ENCODE peak calls at places on chromosomes 4 and X, in five cellular contexts. L is mesenchymal stem cell, K is neuronal stem cell, A is IMR-90, M is mesendoderm. E is an unnamed sample.

GRCh38 chr4:168995537-168996295 is 14.3 kb downstream of the CBR4 start:
- DNase-seq in L (peak), K (no peak), A (peak), M (no peak), E (no peak)

GRCh38 chr4:11505225-11505971 is 76.7 kb upstream of the HS3ST1 start:
- DNase-seq in L (no peak), K (no peak), A (no peak), M (no peak), E (no peak)

GRCh38 chr4:149972407-149972806 is 105.8 kb upstream of the DCLK2 start:
- DNase-seq in L (no peak), K (no peak), A (peak), M (no peak), E (no peak)

GRCh38 chr4:54525602-54526001 is 132.2 kb upstream of the KIT start:
- DNase-seq in L (peak), K (no peak), A (peak), M (peak), E (no peak)

GRCh38 chr4:81452452-81453011 is 19.2 kb downstream of the RASGEF1B start:
- DNase-seq in L (no peak), K (no peak), A (peak), M (no peak), E (no peak)

GRCh38 chr4:100590308-100590707 is 72.5 kb upstream of the EMCN start:
- DNase-seq in L (peak), K (no peak), A (no peak), M (no peak), E (no peak)

GRCh38 chr4:100421356-100421978 is 96.4 kb downstream of the EMCN start:
- DNase-seq in L (peak), K (peak), A (peak), M (peak), E (no peak)

GRCh38 chrX:136747003-136747986 is 33.4 kb downstream of the ARHGEF6 start:
- DNase-seq in L (no peak), K (no peak), A (no peak), M (no peak), E (no peak)

GRCh38 chr4:123624959-123625358 is 228.4 kb downstream of the SPRY1 start:
- DNase-seq in L (no peak), K (no peak), A (no peak), M (no peak), E (no peak)

GRCh38 chr4:176789955-176790354 is 2.8 kb downstream of the VEGFC start:
- DNase-seq in L (peak), K (no peak), A (peak), M (peak), E (no peak)

GRCh38 chr4:142168181-142168580 is 531.8 kb downstream of the IL15 start:
- DNase-seq in L (no peak), K (no peak), A (no peak), M (no peak), E (no peak)

GRCh38 chr4:112526061-112526460 is 10.1 kb upstream of the NEUROG2 start:
- DNase-seq in L (no peak), K (no peak), A (peak), M (no peak), E (no peak)

GRCh38 chrX:100872161-100872560 is 2.0 kb downstream of the NOX1 start:
- DNase-seq in L (no peak), K (no peak), A (peak), M (no peak), E (no peak)

GRCh38 chrX:46620505-46620904 is 46.9 kb downstream of the CHST7 start:
- DNase-seq in L (no peak), K (no peak), A (no peak), M (no peak), E (no peak)

GRCh38 chr4:100695039-100695654 is 177.3 kb upstream of the EMCN start:
- DNase-seq in L (no peak), K (no peak), A (no peak), M (no peak), E (no peak)

GRCh38 chr4:112031712-112032328 is 113.4 kb upstream of the FAM241A start:
- DNase-seq in L (peak), K (peak), A (peak), M (peak), E (no peak)

DNA sequence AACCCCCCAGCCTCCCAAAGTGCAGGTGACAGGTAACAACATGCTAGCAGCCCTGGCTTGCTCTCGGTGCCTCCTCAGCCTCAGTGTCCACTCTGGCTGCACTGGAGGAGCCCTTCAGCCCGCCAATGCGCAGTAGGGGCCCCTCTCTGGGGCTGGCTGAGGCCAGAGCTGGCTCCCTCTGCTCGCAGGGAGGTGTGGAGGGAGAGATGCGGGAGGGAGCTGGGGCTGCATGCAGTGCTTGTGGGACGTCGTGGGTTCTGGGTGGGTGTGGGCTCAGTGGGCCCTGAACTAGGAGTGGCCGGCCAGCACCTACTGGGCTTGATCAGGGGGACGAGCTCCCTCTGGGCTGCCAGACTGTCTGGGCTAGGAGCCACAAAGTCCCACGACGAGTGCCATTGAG is 14.4 kb downstream of the C4orf46 start:
- DNase-seq in L (no peak), K (no peak), A (no peak), M (no peak), E (no peak)
- H2BK5ac ChIP-seq in L (no peak), K (no peak), A (no peak), M (no peak), E (no peak)

GRCh38 chrX:147776988-147777387 is 134.7 kb upstream of the FMR1 start:
- DNase-seq in L (no peak), K (no peak), A (no peak), M (no peak), E (no peak)
- H2BK120ac ChIP-seq in L (no peak), K (no peak), A (no peak), M (no peak), E (no peak)

DNA sequence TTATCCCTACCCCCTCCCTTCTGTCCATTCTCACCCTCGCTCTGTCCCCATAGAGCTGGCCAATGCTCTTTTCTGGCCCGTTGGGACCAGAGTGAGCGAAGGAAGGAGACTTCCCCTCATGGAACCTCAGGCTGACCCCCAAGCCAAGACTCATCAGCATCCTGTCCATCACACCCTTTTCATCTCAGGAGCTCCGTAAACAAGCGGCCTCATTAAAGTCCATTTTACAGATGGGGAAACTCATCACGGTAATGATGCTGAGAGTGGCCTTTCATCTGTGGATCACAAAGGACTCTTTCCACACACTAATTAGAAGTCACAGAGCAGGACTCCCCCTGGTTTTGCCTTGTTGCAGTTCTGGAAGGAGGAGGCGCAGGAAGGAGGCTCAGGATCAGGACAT is 67.4 kb upstream of the SLC34A2 start:
- DNase-seq in L (no peak), K (peak), A (no peak), M (no peak), E (no peak)
- H2BK5ac ChIP-seq in L (no peak), K (no peak), A (no peak), M (no peak), E (no peak)

GRCh38 chr4:120704529-120704928 is 218.0 kb downstream of the PRDM5 start:
- DNase-seq in L (no peak), K (no peak), A (no peak), M (no peak), E (no peak)

GRCh38 chr4:120714581-120714980 is 207.9 kb downstream of the PRDM5 start:
- DNase-seq in L (no peak), K (no peak), A (no peak), M (no peak), E (no peak)

DNA sequence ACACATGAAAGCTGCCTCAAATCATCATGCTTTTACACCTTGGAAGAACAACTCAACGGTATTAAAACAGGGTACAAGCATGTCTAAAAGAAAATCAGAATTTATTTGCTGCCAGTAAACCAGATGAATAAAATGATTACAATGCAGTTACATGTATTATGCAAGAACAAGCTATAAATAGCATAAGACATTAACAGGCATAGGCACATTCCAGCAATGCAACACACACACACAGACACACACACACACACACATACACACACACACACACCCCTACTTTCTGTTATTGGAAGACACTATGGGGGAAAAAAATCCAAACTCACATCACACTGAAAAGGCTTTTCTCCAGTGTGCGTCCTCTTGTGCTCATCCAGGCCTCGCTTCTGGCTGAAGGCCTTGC is 212.5 kb downstream of the PRDM5 start:
- DNase-seq in L (peak), K (no peak), A (peak), M (no peak), E (no peak)
- H2BK120ac ChIP-seq in L (no peak), K (no peak), A (no peak), M (no peak), E (no peak)

GRCh38 chr4:138939960-138940359 is 75.6 kb upstream of the NOCT start:
- DNase-seq in L (no peak), K (no peak), A (no peak), M (no peak), E (no peak)

GRCh38 chr4:138938371-138938699 is 77.2 kb upstream of the NOCT start:
- DNase-seq in L (peak), K (peak), A (peak), M (peak), E (no peak)

GRCh38 chr4:138941037-138941436 is 74.5 kb upstream of the NOCT start:
- DNase-seq in L (no peak), K (no peak), A (no peak), M (no peak), E (no peak)

DNA sequence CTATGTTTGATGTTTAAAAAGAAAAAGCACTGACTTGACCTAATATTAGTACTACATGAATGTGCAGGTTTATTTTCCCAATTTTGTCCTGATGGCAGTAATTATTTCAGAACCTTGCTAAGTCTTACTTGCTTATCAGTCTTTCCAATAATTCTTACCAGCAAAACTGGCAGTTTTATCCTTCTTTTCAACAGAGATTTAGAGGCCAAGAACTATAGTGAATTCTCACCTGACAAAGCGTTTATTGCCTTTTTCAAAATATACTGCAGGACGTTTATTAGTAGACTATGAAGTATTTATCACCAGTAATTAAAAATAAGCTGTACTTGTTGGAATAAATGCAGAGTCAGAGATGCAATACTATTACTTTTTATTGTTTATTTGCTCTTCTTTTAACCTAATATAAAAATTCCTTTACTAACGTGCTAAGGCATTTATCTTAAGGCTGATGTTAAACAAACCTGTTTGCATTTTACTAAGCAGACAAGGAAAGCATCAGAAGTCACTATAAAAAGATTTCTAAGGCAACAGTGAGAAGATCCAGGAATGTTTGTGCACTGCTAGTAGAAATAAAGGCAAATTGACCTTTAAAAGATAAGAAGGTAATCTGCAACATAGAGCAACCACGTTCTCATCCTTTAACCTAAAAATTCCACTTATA is 80.3 kb upstream of the NOCT start:
- DNase-seq in L (no peak), K (no peak), A (no peak), M (no peak), E (no peak)
- H2BK5ac ChIP-seq in L (no peak), K (no peak), A (no peak), M (no peak), E (no peak)

DNA sequence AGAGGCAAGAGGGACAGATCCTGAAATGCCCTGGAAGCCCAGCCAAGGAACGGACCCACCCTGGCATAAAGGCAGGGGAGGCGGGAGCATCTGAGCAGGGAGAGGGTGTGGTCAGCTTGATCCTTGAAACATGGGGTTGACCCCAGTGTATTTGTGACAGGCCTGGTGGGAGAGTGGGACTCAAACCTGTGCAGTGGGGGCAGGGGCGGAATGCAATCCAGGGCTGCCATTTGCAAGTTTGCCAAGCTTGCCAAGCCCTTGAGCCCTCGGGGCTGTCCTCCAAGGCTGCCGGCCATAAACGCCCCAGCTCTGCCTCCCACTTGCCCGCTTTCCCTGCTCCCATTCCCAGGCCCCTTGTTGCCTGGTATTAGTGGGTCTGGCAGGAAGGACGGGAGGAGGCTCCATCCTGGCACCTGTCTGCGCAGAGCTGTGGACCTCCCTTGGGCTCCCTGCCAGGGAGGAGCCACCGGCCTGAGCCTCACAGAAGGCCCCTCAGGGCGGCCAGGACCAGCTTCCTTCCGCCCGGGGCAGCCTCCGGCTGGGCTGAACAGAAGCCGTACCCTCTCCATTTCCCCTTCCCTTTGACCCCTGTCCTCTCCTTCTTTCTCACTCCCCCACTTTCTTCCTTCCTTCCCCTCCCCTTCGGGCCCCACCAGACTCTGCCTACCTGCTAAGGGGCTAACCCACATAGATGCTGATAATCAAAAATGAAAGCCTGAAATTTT is 661 bp downstream of the S100P start:
- DNase-seq in L (no peak), K (no peak), A (no peak), M (no peak), E (no peak)
- H2BK120ac ChIP-seq in L (no peak), K (no peak), A (no peak), M (no peak), E (no peak)

GRCh38 chr4:78629991-78630541 is 78.5 kb downstream of the ANXA3 start:
- DNase-seq in L (no peak), K (no peak), A (no peak), M (peak), E (no peak)
- H2BK5ac ChIP-seq in L (no peak), K (no peak), A (no peak), M (no peak), E (no peak)

DNA sequence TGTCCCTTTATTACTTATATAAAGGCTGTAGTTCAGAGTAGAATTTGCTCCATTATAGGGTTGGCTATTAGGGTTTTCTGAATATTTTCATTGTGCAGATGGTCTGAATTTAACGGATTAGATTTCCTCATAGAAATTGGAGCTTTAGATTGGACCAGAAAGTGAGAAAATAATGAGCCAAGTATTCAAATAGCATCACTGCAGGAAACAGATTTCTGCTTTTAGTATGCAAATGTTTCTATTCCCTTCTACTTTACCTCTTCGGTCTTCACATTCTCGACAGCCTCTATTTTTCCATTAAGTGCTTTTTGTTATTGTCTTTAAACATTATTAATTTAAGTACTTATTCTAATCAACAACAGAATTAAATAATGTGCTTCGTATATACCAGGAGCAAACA is 55.4 kb downstream of the TRIM2 start:
- DNase-seq in L (no peak), K (no peak), A (no peak), M (no peak), E (no peak)
- H2BK120ac ChIP-seq in L (no peak), K (no peak), A (no peak), M (no peak), E (no peak)

GRCh38 chrX:123814343-123814742 is 45.5 kb upstream of the XIAP start:
- DNase-seq in L (no peak), K (no peak), A (no peak), M (no peak), E (no peak)
- H2BK5ac ChIP-seq in L (no peak), K (no peak), A (no peak), M (no peak), E (no peak)

DNA sequence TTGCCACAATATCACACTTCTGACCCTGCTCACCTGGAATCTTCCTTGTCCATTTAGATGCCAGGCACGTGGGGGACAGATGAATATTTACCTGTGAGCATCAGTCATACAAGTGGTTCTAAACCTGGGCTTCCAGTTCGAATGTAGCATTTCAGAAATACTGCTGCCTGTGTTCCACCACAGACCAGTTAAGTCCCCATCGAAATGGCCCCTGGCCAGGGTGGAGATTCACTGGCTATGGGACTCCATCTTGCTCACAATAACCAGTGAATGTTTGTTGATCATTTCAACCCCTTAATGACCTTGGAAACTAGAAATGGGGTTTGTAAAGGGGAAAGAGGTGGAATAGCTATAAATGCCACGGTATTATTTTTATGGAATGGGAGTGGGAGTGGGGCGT is 73.8 kb downstream of the CLDN34 start:
- DNase-seq in L (no peak), K (no peak), A (no peak), M (no peak), E (no peak)
- H2BK120ac ChIP-seq in L (no peak), K (no peak), A (no peak), M (no peak), E (no peak)